ENCODE peak calls at places on chromosomes 2 and 18, in nine cellular contexts. D, T, C, N, U, V, I, O and K are unnamed samples.

GRCh38 chr18:59950215-59950944 is 50.6 kb downstream of the PMAIP1 start:
- DNase-seq in D (no peak), T (no peak), C (no peak), N (no peak), U (no peak), V (no peak), I (no peak), O (no peak), K (no peak)

GRCh38 chr18:24428709-24429108 is 2.2 kb downstream of the IMPACT start:
- DNase-seq in D (no peak), T (no peak), C (no peak), N (no peak), U (no peak), V (no peak), I (no peak), O (no peak), K (no peak)

GRCh38 chr2:239663364-239663924 is 262.6 kb upstream of the HDAC4 start:
- DNase-seq in D (no peak), T (no peak), C (no peak), N (no peak), U (no peak), V (no peak), I (no peak), O (no peak), K (no peak)

GRCh38 chr2:202871161-202872141 is at the start of gene ICA1L:
- DNase-seq in D (peak; percentile 47), T (peak; percentile 41), C (peak; percentile 57), N (peak; percentile 66), U (no peak), V (peak; percentile 40), I (peak; percentile 73), O (peak; percentile 66), K (peak; percentile 64)

GRCh38 chr18:51039138-51040112 is 9.4 kb downstream of the SMAD4 start:
- DNase-seq in D (no peak), T (no peak), C (no peak), N (no peak), U (no peak), V (no peak), I (no peak), O (peak; percentile 65), K (no peak)

GRCh38 chr2:221529943-221530652 is 42.0 kb downstream of the EPHA4 start:
- DNase-seq in D (no peak), T (no peak), C (no peak), N (no peak), U (peak; percentile 63), V (no peak), I (no peak), O (no peak), K (no peak)

GRCh38 chr2:239720411-239721365 is 304.5 kb downstream of the NDUFA10 start:
- DNase-seq in D (no peak), T (no peak), C (no peak), N (no peak), U (no peak), V (no peak), I (no peak), O (peak; percentile 15), K (no peak)

GRCh38 chr2:126808929-126809328 is 89.8 kb upstream of the TEX51 start:
- DNase-seq in D (no peak), T (no peak), C (no peak), N (no peak), U (no peak), V (no peak), I (no peak), O (peak; percentile 47), K (no peak)

GRCh38 chr2:108927936-108928659 is 60.9 kb downstream of the EDAR start:
- DNase-seq in D (no peak), T (no peak), C (peak; percentile 26), N (peak; percentile 18), U (peak; percentile 16), V (no peak), I (peak; percentile 55), O (peak; percentile 55), K (peak; percentile 61)

GRCh38 chr18:49843778-49844625 is 30.7 kb upstream of the ACAA2 start:
- DNase-seq in D (no peak), T (no peak), C (no peak), N (no peak), U (no peak), V (no peak), I (no peak), O (no peak), K (no peak)

GRCh38 chr2:218234487-218234886 is 17.5 kb downstream of the ARPC2 start:
- DNase-seq in D (no peak), T (no peak), C (no peak), N (no peak), U (no peak), V (no peak), I (no peak), O (no peak), K (no peak)

GRCh38 chr2:27735263-27735904 is 36.1 kb upstream of the MRPL33 start:
- DNase-seq in D (peak; percentile 29), T (peak; percentile 43), C (peak; percentile 55), N (peak; percentile 71), U (peak; percentile 10), V (peak; percentile 24), I (no peak), O (peak; percentile 82), K (no peak)

GRCh38 chr2:240564191-240564570 is 4.0 kb downstream of the DUSP28 start:
- DNase-seq in D (no peak), T (no peak), C (no peak), N (no peak), U (no peak), V (no peak), I (no peak), O (peak; percentile 14), K (peak; percentile 4)

GRCh38 chr2:46198931-46199330 is 98.3 kb upstream of the EPAS1 start:
- DNase-seq in D (no peak), T (no peak), C (no peak), N (no peak), U (no peak), V (no peak), I (no peak), O (no peak), K (no peak)

GRCh38 chr2:189210250-189211075 is 30.9 kb upstream of the COL5A2 start:
- DNase-seq in D (no peak), T (no peak), C (no peak), N (peak; percentile 6), U (peak; percentile 93), V (no peak), I (peak; percentile 37), O (no peak), K (no peak)

GRCh38 chr2:231554748-231555545 is 24.7 kb upstream of the NMUR1 start:
- DNase-seq in D (no peak), T (no peak), C (no peak), N (no peak), U (peak; percentile 13), V (no peak), I (no peak), O (no peak), K (peak; percentile 39)

GRCh38 chr2:56749152-56749752 is 565.5 kb downstream of the CCDC85A start:
- DNase-seq in D (no peak), T (no peak), C (no peak), N (no peak), U (no peak), V (no peak), I (peak; percentile 72), O (no peak), K (no peak)

GRCh38 chr18:3451166-3451988 is 1.4 kb downstream of the TGIF1 start:
- DNase-seq in D (peak; percentile 78), T (peak; percentile 75), C (peak; percentile 85), N (peak; percentile 92), U (peak; percentile 80), V (peak; percentile 73), I (peak; percentile 90), O (peak; percentile 70), K (peak; percentile 80)

GRCh38 chr2:64675860-64676259 is 22.1 kb upstream of the SERTAD2 start:
- DNase-seq in D (no peak), T (no peak), C (peak; percentile 22), N (peak; percentile 71), U (no peak), V (no peak), I (peak; percentile 73), O (no peak), K (no peak)

GRCh38 chr2:223101340-223102039 is 49.5 kb downstream of the KCNE4 start:
- DNase-seq in D (no peak), T (no peak), C (no peak), N (no peak), U (no peak), V (no peak), I (peak; percentile 18), O (peak; percentile 89), K (peak; percentile 4)

GRCh38 chr2:59182249-59182648 is 941.1 kb upstream of the FANCL start:
- DNase-seq in D (no peak), T (no peak), C (no peak), N (no peak), U (no peak), V (no peak), I (peak; percentile 26), O (peak; percentile 67), K (peak; percentile 14)

GRCh38 chr2:134290363-134290762 is 36.5 kb downstream of the MGAT5 start:
- DNase-seq in D (no peak), T (no peak), C (no peak), N (no peak), U (no peak), V (no peak), I (no peak), O (no peak), K (peak; percentile 51)

GRCh38 chr2:190119257-190119656 is 56.7 kb upstream of the MSTN start:
- DNase-seq in D (no peak), T (no peak), C (no peak), N (peak; percentile 16), U (no peak), V (no peak), I (no peak), O (peak; percentile 82), K (no peak)

GRCh38 chr2:121095257-121096080 is 189.5 kb downstream of the TFCP2L1 start:
- DNase-seq in D (no peak), T (no peak), C (no peak), N (peak; percentile 23), U (no peak), V (no peak), I (peak; percentile 51), O (peak; percentile 90), K (no peak)

GRCh38 chr2:1686784-1687105 is 57.6 kb downstream of the PXDN start:
- DNase-seq in D (no peak), T (no peak), C (no peak), N (no peak), U (no peak), V (no peak), I (no peak), O (no peak), K (no peak)

GRCh38 chr2:234885884-234886283 is 65.9 kb upstream of the SH3BP4 start:
- DNase-seq in D (no peak), T (no peak), C (no peak), N (no peak), U (no peak), V (no peak), I (no peak), O (no peak), K (no peak)

GRCh38 chr2:218282173-218282991 is 9.9 kb downstream of the TMBIM1 start:
- DNase-seq in D (no peak), T (no peak), C (no peak), N (no peak), U (no peak), V (no peak), I (no peak), O (no peak), K (no peak)

GRCh38 chr2:10057231-10058107 is 14.1 kb downstream of the KLF11 start:
- DNase-seq in D (no peak), T (no peak), C (no peak), N (no peak), U (peak; percentile 62), V (no peak), I (no peak), O (peak; percentile 98), K (no peak)

GRCh38 chr18:64380117-64380516 is 231.2 kb upstream of the LINC00305 start:
- DNase-seq in D (no peak), T (no peak), C (no peak), N (no peak), U (no peak), V (no peak), I (no peak), O (no peak), K (no peak)

GRCh38 chr18:21117385-21118135 is 5.9 kb upstream of the ROCK1 start:
- DNase-seq in D (no peak), T (no peak), C (no peak), N (no peak), U (peak; percentile 70), V (no peak), I (no peak), O (no peak), K (no peak)